ENCODE peak calls at places on chromosomes 11 and 22, in eight cellular contexts. One of them, this sample, is unnamed.

GRCh38 chr22:31532060-31532459 is 35.7 kb downstream of the SFI1 start:
- DNase-seq in colonic mucosa: no peak
- DNase-seq in aorta: no peak
- DNase-seq in heart left ventricle: no peak
- DNase-seq in CD8-positive, alpha-beta T cell: no peak
- DNase-seq in CD4-positive, CD25-positive, alpha-beta regulatory T cell: no peak
- DNase-seq in esophagus muscularis mucosa: no peak
- DNase-seq in gastrocnemius medialis: no peak
- DNase-seq in this sample: no peak

GRCh38 chr11:120776683-120777010 is 247.3 kb upstream of the TBCEL start:
- DNase-seq in colonic mucosa: no peak
- DNase-seq in aorta: no peak
- DNase-seq in heart left ventricle: no peak
- DNase-seq in CD8-positive, alpha-beta T cell: no peak
- DNase-seq in CD4-positive, CD25-positive, alpha-beta regulatory T cell: no peak
- DNase-seq in esophagus muscularis mucosa: no peak
- DNase-seq in gastrocnemius medialis: no peak
- DNase-seq in this sample: no peak

GRCh38 chr11:44621140-44621681 is 55.7 kb downstream of the CD82 start:
- DNase-seq in colonic mucosa: peak; percentile 74
- DNase-seq in aorta: peak; percentile 81
- DNase-seq in heart left ventricle: peak; percentile 91
- DNase-seq in CD8-positive, alpha-beta T cell: peak; percentile 26
- DNase-seq in CD4-positive, CD25-positive, alpha-beta regulatory T cell: peak; percentile 39
- DNase-seq in esophagus muscularis mucosa: peak; percentile 93
- DNase-seq in gastrocnemius medialis: no peak
- DNase-seq in this sample: peak; percentile 48

GRCh38 chr22:37419916-37420655 is 7.2 kb downstream of the ELFN2 start:
- DNase-seq in colonic mucosa: no peak
- DNase-seq in aorta: no peak
- DNase-seq in heart left ventricle: no peak
- DNase-seq in CD8-positive, alpha-beta T cell: no peak
- DNase-seq in CD4-positive, CD25-positive, alpha-beta regulatory T cell: no peak
- DNase-seq in esophagus muscularis mucosa: no peak
- DNase-seq in gastrocnemius medialis: no peak
- DNase-seq in this sample: no peak

GRCh38 chr11:57424802-57425564 is 1.9 kb downstream of the SLC43A3 start:
- DNase-seq in colonic mucosa: peak; percentile 56
- DNase-seq in aorta: peak; percentile 89
- DNase-seq in heart left ventricle: peak; percentile 75
- DNase-seq in CD8-positive, alpha-beta T cell: peak; percentile 76
- DNase-seq in CD4-positive, CD25-positive, alpha-beta regulatory T cell: peak; percentile 65
- DNase-seq in esophagus muscularis mucosa: peak; percentile 95
- DNase-seq in gastrocnemius medialis: peak; percentile 69
- DNase-seq in this sample: peak; percentile 63

GRCh38 chr11:95790933-95791247 is 592 bp downstream of the CEP57 start:
- DNase-seq in colonic mucosa: peak; percentile 85
- DNase-seq in aorta: peak; percentile 74
- DNase-seq in heart left ventricle: peak; percentile 69
- DNase-seq in CD8-positive, alpha-beta T cell: peak; percentile 31
- DNase-seq in CD4-positive, CD25-positive, alpha-beta regulatory T cell: peak; percentile 49
- DNase-seq in esophagus muscularis mucosa: no peak
- DNase-seq in gastrocnemius medialis: peak; percentile 13
- DNase-seq in this sample: peak; percentile 54

GRCh38 chr11:6413791-6414231 is 5.1 kb downstream of the APBB1 start:
- DNase-seq in colonic mucosa: no peak
- DNase-seq in aorta: no peak
- DNase-seq in heart left ventricle: no peak
- DNase-seq in CD8-positive, alpha-beta T cell: peak; percentile 42
- DNase-seq in CD4-positive, CD25-positive, alpha-beta regulatory T cell: peak; percentile 79
- DNase-seq in esophagus muscularis mucosa: no peak
- DNase-seq in gastrocnemius medialis: no peak
- DNase-seq in this sample: peak; percentile 86

GRCh38 chr11:62846177-62846576 is 6.8 kb upstream of the WDR74 start:
- DNase-seq in colonic mucosa: no peak
- DNase-seq in aorta: no peak
- DNase-seq in heart left ventricle: no peak
- DNase-seq in CD8-positive, alpha-beta T cell: no peak
- DNase-seq in CD4-positive, CD25-positive, alpha-beta regulatory T cell: no peak
- DNase-seq in esophagus muscularis mucosa: no peak
- DNase-seq in gastrocnemius medialis: no peak
- DNase-seq in this sample: no peak

GRCh38 chr22:28299760-28300159 is 379.9 kb downstream of the TTC28 start:
- DNase-seq in colonic mucosa: no peak
- DNase-seq in aorta: peak; percentile 49
- DNase-seq in heart left ventricle: no peak
- DNase-seq in CD8-positive, alpha-beta T cell: no peak
- DNase-seq in CD4-positive, CD25-positive, alpha-beta regulatory T cell: no peak
- DNase-seq in esophagus muscularis mucosa: no peak
- DNase-seq in gastrocnemius medialis: no peak
- DNase-seq in this sample: no peak

GRCh38 chr22:30876221-30876751 is 92.3 kb downstream of the MORC2 start:
- DNase-seq in colonic mucosa: no peak
- DNase-seq in aorta: peak; percentile 21
- DNase-seq in heart left ventricle: peak; percentile 53
- DNase-seq in CD8-positive, alpha-beta T cell: no peak
- DNase-seq in CD4-positive, CD25-positive, alpha-beta regulatory T cell: no peak
- DNase-seq in esophagus muscularis mucosa: no peak
- DNase-seq in gastrocnemius medialis: no peak
- DNase-seq in this sample: no peak

GRCh38 chr22:17396531-17396930 is 27.3 kb downstream of the CECR2 start:
- DNase-seq in colonic mucosa: no peak
- DNase-seq in aorta: no peak
- DNase-seq in heart left ventricle: no peak
- DNase-seq in CD8-positive, alpha-beta T cell: no peak
- DNase-seq in CD4-positive, CD25-positive, alpha-beta regulatory T cell: no peak
- DNase-seq in esophagus muscularis mucosa: no peak
- DNase-seq in gastrocnemius medialis: no peak
- DNase-seq in this sample: no peak

GRCh38 chr11:11876458-11876857 is 34.7 kb downstream of the USP47 start:
- DNase-seq in colonic mucosa: no peak
- DNase-seq in aorta: no peak
- DNase-seq in heart left ventricle: no peak
- DNase-seq in CD8-positive, alpha-beta T cell: no peak
- DNase-seq in CD4-positive, CD25-positive, alpha-beta regulatory T cell: no peak
- DNase-seq in esophagus muscularis mucosa: no peak
- DNase-seq in gastrocnemius medialis: no peak
- DNase-seq in this sample: no peak

GRCh38 chr11:95156916-95157568 is 67.4 kb downstream of the ENDOD1 start:
- DNase-seq in colonic mucosa: no peak
- DNase-seq in aorta: peak; percentile 75
- DNase-seq in heart left ventricle: no peak
- DNase-seq in CD8-positive, alpha-beta T cell: no peak
- DNase-seq in CD4-positive, CD25-positive, alpha-beta regulatory T cell: no peak
- DNase-seq in esophagus muscularis mucosa: no peak
- DNase-seq in gastrocnemius medialis: no peak
- DNase-seq in this sample: no peak

GRCh38 chr22:40204331-40205116 is 26.8 kb downstream of the TNRC6B start:
- DNase-seq in colonic mucosa: no peak
- DNase-seq in aorta: no peak
- DNase-seq in heart left ventricle: no peak
- DNase-seq in CD8-positive, alpha-beta T cell: no peak
- DNase-seq in CD4-positive, CD25-positive, alpha-beta regulatory T cell: no peak
- DNase-seq in esophagus muscularis mucosa: no peak
- DNase-seq in gastrocnemius medialis: no peak
- DNase-seq in this sample: no peak

GRCh38 chr11:126483796-126484195 is 128.3 kb downstream of the ST3GAL4 start:
- DNase-seq in colonic mucosa: no peak
- DNase-seq in aorta: no peak
- DNase-seq in heart left ventricle: no peak
- DNase-seq in CD8-positive, alpha-beta T cell: no peak
- DNase-seq in CD4-positive, CD25-positive, alpha-beta regulatory T cell: no peak
- DNase-seq in esophagus muscularis mucosa: no peak
- DNase-seq in gastrocnemius medialis: no peak
- DNase-seq in this sample: no peak

GRCh38 chr22:45884201-45885067 is 92.5 kb downstream of the WNT7B start:
- DNase-seq in colonic mucosa: no peak
- DNase-seq in aorta: peak; percentile 40
- DNase-seq in heart left ventricle: peak; percentile 65
- DNase-seq in CD8-positive, alpha-beta T cell: no peak
- DNase-seq in CD4-positive, CD25-positive, alpha-beta regulatory T cell: no peak
- DNase-seq in esophagus muscularis mucosa: no peak
- DNase-seq in gastrocnemius medialis: peak; percentile 0
- DNase-seq in this sample: no peak

GRCh38 chr11:131512228-131512627 is 141.8 kb downstream of the NTM start:
- DNase-seq in colonic mucosa: no peak
- DNase-seq in aorta: no peak
- DNase-seq in heart left ventricle: no peak
- DNase-seq in CD8-positive, alpha-beta T cell: no peak
- DNase-seq in CD4-positive, CD25-positive, alpha-beta regulatory T cell: no peak
- DNase-seq in esophagus muscularis mucosa: no peak
- DNase-seq in gastrocnemius medialis: no peak
- DNase-seq in this sample: no peak

GRCh38 chr11:114134870-114135269 is 75.4 kb downstream of the ZBTB16 start:
- DNase-seq in colonic mucosa: no peak
- DNase-seq in aorta: peak; percentile 51
- DNase-seq in heart left ventricle: no peak
- DNase-seq in CD8-positive, alpha-beta T cell: no peak
- DNase-seq in CD4-positive, CD25-positive, alpha-beta regulatory T cell: no peak
- DNase-seq in esophagus muscularis mucosa: no peak
- DNase-seq in gastrocnemius medialis: no peak
- DNase-seq in this sample: no peak

GRCh38 chr11:67351275-67352005 is 1.9 kb downstream of the POLD4 start:
- DNase-seq in colonic mucosa: peak; percentile 75
- DNase-seq in aorta: no peak
- DNase-seq in heart left ventricle: no peak
- DNase-seq in CD8-positive, alpha-beta T cell: peak; percentile 46
- DNase-seq in CD4-positive, CD25-positive, alpha-beta regulatory T cell: peak; percentile 66
- DNase-seq in esophagus muscularis mucosa: no peak
- DNase-seq in gastrocnemius medialis: no peak
- DNase-seq in this sample: peak; percentile 55

GRCh38 chr22:38214248-38215056 is 12.7 kb downstream of the MAFF start:
- DNase-seq in colonic mucosa: peak; percentile 77
- DNase-seq in aorta: peak; percentile 76
- DNase-seq in heart left ventricle: peak; percentile 88
- DNase-seq in CD8-positive, alpha-beta T cell: peak; percentile 57
- DNase-seq in CD4-positive, CD25-positive, alpha-beta regulatory T cell: peak; percentile 73
- DNase-seq in esophagus muscularis mucosa: no peak
- DNase-seq in gastrocnemius medialis: no peak
- DNase-seq in this sample: peak; percentile 70

GRCh38 chr11:46705070-46705688 is 4.3 kb downstream of the ZNF408 start:
- DNase-seq in colonic mucosa: no peak
- DNase-seq in aorta: no peak
- DNase-seq in heart left ventricle: no peak
- DNase-seq in CD8-positive, alpha-beta T cell: no peak
- DNase-seq in CD4-positive, CD25-positive, alpha-beta regulatory T cell: no peak
- DNase-seq in esophagus muscularis mucosa: no peak
- DNase-seq in gastrocnemius medialis: no peak
- DNase-seq in this sample: no peak
- H3K36me3 ChIP-seq in colonic mucosa: peaks cover 33% of the 10 kb centered on the region
- H3K36me3 ChIP-seq in aorta: peaks cover 20% of the 10 kb centered on the region
- H3K36me3 ChIP-seq in heart left ventricle: peaks cover 63% of the 10 kb centered on the region
- H3K36me3 ChIP-seq in CD8-positive, alpha-beta T cell: peaks cover 32% of the 10 kb centered on the region
- H3K36me3 ChIP-seq in CD4-positive, CD25-positive, alpha-beta regulatory T cell: peaks cover 45% of the 10 kb centered on the region
- H3K36me3 ChIP-seq in esophagus muscularis mucosa: peaks cover 70% of the 10 kb centered on the region
- H3K36me3 ChIP-seq in gastrocnemius medialis: peaks cover 52% of the 10 kb centered on the region
- H3K36me3 ChIP-seq in this sample: peaks cover 34% of the 10 kb centered on the region

GRCh38 chr22:20580179-20580578 is 72.8 kb downstream of the MED15 start:
- DNase-seq in colonic mucosa: no peak
- DNase-seq in aorta: no peak
- DNase-seq in heart left ventricle: no peak
- DNase-seq in CD8-positive, alpha-beta T cell: no peak
- DNase-seq in CD4-positive, CD25-positive, alpha-beta regulatory T cell: no peak
- DNase-seq in esophagus muscularis mucosa: no peak
- DNase-seq in gastrocnemius medialis: no peak
- DNase-seq in this sample: no peak
- H3K36me3 ChIP-seq in colonic mucosa: peaks cover 29% of the 10 kb centered on the region
- H3K36me3 ChIP-seq in aorta: peaks cover 3% of the 10 kb centered on the region
- H3K36me3 ChIP-seq in heart left ventricle: peaks cover 85% of the 10 kb centered on the region
- H3K36me3 ChIP-seq in CD8-positive, alpha-beta T cell: peaks cover 80% of the 10 kb centered on the region
- H3K36me3 ChIP-seq in CD4-positive, CD25-positive, alpha-beta regulatory T cell: peaks cover 88% of the 10 kb centered on the region
- H3K36me3 ChIP-seq in esophagus muscularis mucosa: peaks cover 100% of the 10 kb centered on the region
- H3K36me3 ChIP-seq in gastrocnemius medialis: peaks cover 55% of the 10 kb centered on the region
- H3K36me3 ChIP-seq in this sample: peaks cover 77% of the 10 kb centered on the region

DNA sequence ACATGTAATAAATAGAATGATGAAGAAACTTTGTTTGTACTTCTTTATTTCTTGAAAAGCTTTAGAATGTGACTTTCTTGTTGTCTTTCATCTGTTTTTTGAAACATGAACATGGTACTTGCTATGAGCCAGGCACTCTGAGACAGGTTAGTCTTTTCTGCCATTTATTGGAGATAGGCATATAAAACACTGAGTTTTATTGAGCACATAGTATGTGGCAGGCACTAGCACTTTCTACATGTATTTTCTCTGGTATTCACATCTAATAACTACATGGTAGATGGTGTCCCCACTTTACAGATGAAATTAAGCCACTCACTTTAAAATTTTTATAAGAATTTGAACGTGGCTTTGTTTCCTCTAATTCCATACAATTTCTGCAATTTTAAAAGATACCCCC is 7.7 kb upstream of the ANKRD42 start:
- DNase-seq in colonic mucosa: no peak
- DNase-seq in aorta: no peak
- DNase-seq in heart left ventricle: no peak
- DNase-seq in CD8-positive, alpha-beta T cell: no peak
- DNase-seq in CD4-positive, CD25-positive, alpha-beta regulatory T cell: no peak
- DNase-seq in esophagus muscularis mucosa: no peak
- DNase-seq in gastrocnemius medialis: no peak
- DNase-seq in this sample: no peak
- H3K36me3 ChIP-seq in colonic mucosa: peaks cover 9% of the 10 kb centered on the region
- H3K36me3 ChIP-seq in aorta: peaks cover 1% of the 10 kb centered on the region
- H3K36me3 ChIP-seq in heart left ventricle: peaks cover 98% of the 10 kb centered on the region
- H3K36me3 ChIP-seq in CD8-positive, alpha-beta T cell: peaks cover 27% of the 10 kb centered on the region
- H3K36me3 ChIP-seq in CD4-positive, CD25-positive, alpha-beta regulatory T cell: peaks cover 70% of the 10 kb centered on the region
- H3K36me3 ChIP-seq in esophagus muscularis mucosa: peaks cover 94% of the 10 kb centered on the region
- H3K36me3 ChIP-seq in gastrocnemius medialis: peaks cover 75% of the 10 kb centered on the region
- H3K36me3 ChIP-seq in this sample: peaks cover 27% of the 10 kb centered on the region

GRCh38 chr22:29563652-29564460 is 10.3 kb upstream of the THOC5 start:
- DNase-seq in colonic mucosa: no peak
- DNase-seq in aorta: no peak
- DNase-seq in heart left ventricle: peak; percentile 12
- DNase-seq in CD8-positive, alpha-beta T cell: no peak
- DNase-seq in CD4-positive, CD25-positive, alpha-beta regulatory T cell: no peak
- DNase-seq in esophagus muscularis mucosa: no peak
- DNase-seq in gastrocnemius medialis: no peak
- DNase-seq in this sample: no peak
- H3K36me3 ChIP-seq in colonic mucosa: peaks cover 6% of the 10 kb centered on the region
- H3K36me3 ChIP-seq in aorta: peaks cover 4% of the 10 kb centered on the region
- H3K36me3 ChIP-seq in heart left ventricle: peaks cover 21% of the 10 kb centered on the region
- H3K36me3 ChIP-seq in CD8-positive, alpha-beta T cell: peaks cover 30% of the 10 kb centered on the region
- H3K36me3 ChIP-seq in CD4-positive, CD25-positive, alpha-beta regulatory T cell: peaks cover 36% of the 10 kb centered on the region
- H3K36me3 ChIP-seq in esophagus muscularis mucosa: peaks cover 99% of the 10 kb centered on the region
- H3K36me3 ChIP-seq in gastrocnemius medialis: no peaks in the 10 kb centered on the region
- H3K36me3 ChIP-seq in this sample: peaks cover 21% of the 10 kb centered on the region

This sample was measured in CD8-positive, alpha-beta memory T cell.